ENCODE peak calls at places on chromosomes 1 and 21, in five cellular contexts. One of them, this sample, is unnamed.

GRCh38 chr1:30718636-30719405 is 4.6 kb downstream of the MATN1 start:
- DNase-seq in GM13977: peak
- DNase-seq in HuH-7.5: peak
- DNase-seq in LoVo: peak
- DNase-seq in A549: peak
- DNase-seq in this sample: peak

GRCh38 chr1:166953486-166953885 is 21.9 kb downstream of the ILDR2 start:
- DNase-seq in A549: no peak
- DNase-seq in GM13977: no peak
- DNase-seq in LoVo: no peak
- DNase-seq in HuH-7.5: no peak
- DNase-seq in this sample: no peak

GRCh38 chr1:36349839-36350238 is 26.4 kb upstream of the EVA1B start:
- DNase-seq in HuH-7.5: no peak
- DNase-seq in A549: no peak
- DNase-seq in LoVo: no peak
- DNase-seq in GM13977: no peak
- DNase-seq in this sample: no peak

GRCh38 chr1:82034812-82035211 is 234.1 kb downstream of the ADGRL2 start:
- DNase-seq in LoVo: no peak
- DNase-seq in A549: no peak
- DNase-seq in GM13977: no peak
- DNase-seq in HuH-7.5: no peak
- DNase-seq in this sample: no peak

GRCh38 chr1:22639286-22639685 is 2.9 kb downstream of the C1QA start:
- DNase-seq in GM13977: no peak
- DNase-seq in HuH-7.5: no peak
- DNase-seq in A549: peak
- DNase-seq in LoVo: no peak
- DNase-seq in this sample: peak

GRCh38 chr21:17461014-17461413 is 51.8 kb upstream of the CXADR start:
- DNase-seq in GM13977: no peak
- DNase-seq in HuH-7.5: no peak
- DNase-seq in LoVo: no peak
- DNase-seq in A549: peak
- DNase-seq in this sample: peak

GRCh38 chr1:93771843-93772242 is 90.2 kb upstream of the BCAR3 start:
- DNase-seq in HuH-7.5: no peak
- DNase-seq in LoVo: no peak
- DNase-seq in GM13977: no peak
- DNase-seq in A549: no peak
- DNase-seq in this sample: no peak

GRCh38 chr1:160169553-160170399 is 18.4 kb downstream of the ATP1A4 start:
- DNase-seq in HuH-7.5: no peak
- DNase-seq in GM13977: peak
- DNase-seq in LoVo: no peak
- DNase-seq in A549: no peak
- DNase-seq in this sample: no peak

GRCh38 chr21:34336245-34336644 is 27.6 kb upstream of the KCNE2 start:
- DNase-seq in LoVo: no peak
- DNase-seq in GM13977: no peak
- DNase-seq in A549: no peak
- DNase-seq in HuH-7.5: no peak
- DNase-seq in this sample: no peak

GRCh38 chr1:6523566-6523965 is 30.7 kb downstream of the NOL9 start:
- DNase-seq in A549: peak
- DNase-seq in HuH-7.5: peak
- DNase-seq in LoVo: peak
- DNase-seq in GM13977: peak
- DNase-seq in this sample: no peak

GRCh38 chr1:101238041-101238515 is 1.3 kb downstream of the S1PR1 start:
- DNase-seq in HuH-7.5: no peak
- DNase-seq in LoVo: no peak
- DNase-seq in A549: no peak
- DNase-seq in GM13977: peak
- DNase-seq in this sample: no peak

GRCh38 chr1:70840260-70840953 is 207.2 kb downstream of the PTGER3 start:
- DNase-seq in GM13977: no peak
- DNase-seq in LoVo: no peak
- DNase-seq in HuH-7.5: no peak
- DNase-seq in A549: no peak
- DNase-seq in this sample: peak

GRCh38 chr1:228236744-228237143 is 28.9 kb downstream of the OBSCN start:
- DNase-seq in GM13977: no peak
- DNase-seq in HuH-7.5: peak
- DNase-seq in A549: peak
- DNase-seq in LoVo: peak
- DNase-seq in this sample: peak

GRCh38 chr21:44304846-44305245 is 5.0 kb downstream of the PFKL start:
- DNase-seq in A549: peak
- DNase-seq in GM13977: peak
- DNase-seq in HuH-7.5: peak
- DNase-seq in LoVo: no peak
- DNase-seq in this sample: no peak

GRCh38 chr1:180926164-180926981 is 13.7 kb downstream of the KIAA1614 start:
- DNase-seq in LoVo: no peak
- DNase-seq in HuH-7.5: no peak
- DNase-seq in GM13977: no peak
- DNase-seq in A549: no peak
- DNase-seq in this sample: peak

GRCh38 chr21:46150491-46151121 is 4.8 kb downstream of the FTCD start:
- DNase-seq in LoVo: no peak
- DNase-seq in HuH-7.5: no peak
- DNase-seq in GM13977: no peak
- DNase-seq in A549: no peak
- DNase-seq in this sample: no peak

GRCh38 chr1:87872189-87872588 is 543.5 kb downstream of the LMO4 start:
- DNase-seq in HuH-7.5: no peak
- DNase-seq in LoVo: no peak
- DNase-seq in A549: no peak
- DNase-seq in GM13977: peak
- DNase-seq in this sample: no peak

GRCh38 chr1:15506831-15507230 is 17.2 kb downstream of the CASP9 start:
- DNase-seq in A549: no peak
- DNase-seq in GM13977: no peak
- DNase-seq in HuH-7.5: no peak
- DNase-seq in LoVo: no peak
- DNase-seq in this sample: no peak

GRCh38 chr1:236870721-236871120 is 75.6 kb downstream of the MTR start:
- DNase-seq in HuH-7.5: no peak
- DNase-seq in GM13977: no peak
- DNase-seq in LoVo: no peak
- DNase-seq in A549: no peak
- DNase-seq in this sample: no peak

GRCh38 chr1:6033986-6034749 is 11.5 kb upstream of the KCNAB2 start:
- DNase-seq in LoVo: no peak
- DNase-seq in A549: peak
- DNase-seq in HuH-7.5: peak
- DNase-seq in GM13977: no peak
- DNase-seq in this sample: no peak

GRCh38 chr1:154115180-154115579 is 39.7 kb downstream of the NUP210L start:
- DNase-seq in LoVo: no peak
- DNase-seq in HuH-7.5: no peak
- DNase-seq in A549: no peak
- DNase-seq in GM13977: no peak
- DNase-seq in this sample: no peak

GRCh38 chr1:85623061-85623471 is 42.5 kb downstream of the CCN1 start:
- DNase-seq in GM13977: no peak
- DNase-seq in A549: no peak
- DNase-seq in LoVo: peak
- DNase-seq in HuH-7.5: no peak
- DNase-seq in this sample: peak

GRCh38 chr1:68111804-68112436 is 61.5 kb upstream of the DIRAS3 start:
- DNase-seq in HuH-7.5: no peak
- DNase-seq in LoVo: no peak
- DNase-seq in GM13977: no peak
- DNase-seq in A549: peak
- DNase-seq in this sample: peak

GRCh38 chr1:60041783-60042182 is 31.8 kb downstream of the C1orf87 start:
- DNase-seq in GM13977: no peak
- DNase-seq in HuH-7.5: no peak
- DNase-seq in A549: no peak
- DNase-seq in LoVo: no peak
- DNase-seq in this sample: no peak

GRCh38 chr1:50970927-50971582 is 1.0 kb downstream of the CDKN2C start:
- DNase-seq in LoVo: no peak
- DNase-seq in A549: no peak
- DNase-seq in HuH-7.5: no peak
- DNase-seq in GM13977: no peak
- DNase-seq in this sample: no peak

GRCh38 chr1:3467096-3468036 is 12.9 kb downstream of the ARHGEF16 start:
- DNase-seq in GM13977: no peak
- DNase-seq in A549: no peak
- DNase-seq in HuH-7.5: no peak
- DNase-seq in LoVo: no peak
- DNase-seq in this sample: no peak

GRCh38 chr1:7674972-7675371 is 96.1 kb upstream of the VAMP3 start:
- DNase-seq in GM13977: no peak
- DNase-seq in LoVo: no peak
- DNase-seq in A549: no peak
- DNase-seq in HuH-7.5: no peak
- DNase-seq in this sample: no peak

GRCh38 chr1:6224733-6225132 is 11.0 kb downstream of the ICMT start:
- DNase-seq in LoVo: no peak
- DNase-seq in HuH-7.5: no peak
- DNase-seq in A549: no peak
- DNase-seq in GM13977: no peak
- DNase-seq in this sample: no peak

GRCh38 chr1:159056069-159056698 is 20.4 kb downstream of the AIM2 start:
- DNase-seq in HuH-7.5: no peak
- DNase-seq in A549: no peak
- DNase-seq in GM13977: no peak
- DNase-seq in LoVo: no peak
- DNase-seq in this sample: no peak

GRCh38 chr1:23563755-23564374 is 4.6 kb upstream of the ID3 start:
- DNase-seq in GM13977: no peak
- DNase-seq in HuH-7.5: no peak
- DNase-seq in LoVo: no peak
- DNase-seq in A549: peak
- DNase-seq in this sample: no peak

GRCh38 chr1:3530931-3531818 is 76.7 kb downstream of the ARHGEF16 start:
- DNase-seq in HuH-7.5: peak
- DNase-seq in GM13977: peak
- DNase-seq in LoVo: peak
- DNase-seq in A549: peak
- DNase-seq in this sample: peak

GRCh38 chr1:26046313-26047031 is 554 bp upstream of the SLC30A2 start:
- DNase-seq in HuH-7.5: no peak
- DNase-seq in A549: no peak
- DNase-seq in GM13977: no peak
- DNase-seq in LoVo: no peak
- DNase-seq in this sample: no peak

GRCh38 chr1:27488523-27489138 is 1.3 kb downstream of the WASF2 start:
- DNase-seq in HuH-7.5: no peak
- DNase-seq in LoVo: peak
- DNase-seq in GM13977: peak
- DNase-seq in A549: peak
- DNase-seq in this sample: peak

GRCh38 chr1:32413507-32414185 is 19.4 kb upstream of the BSDC1 start:
- DNase-seq in HuH-7.5: peak
- DNase-seq in A549: peak
- DNase-seq in LoVo: no peak
- DNase-seq in GM13977: peak
- DNase-seq in this sample: peak

GRCh38 chr1:23736437-23737134 is 6.7 kb upstream of the ELOA start:
- DNase-seq in GM13977: no peak
- DNase-seq in A549: no peak
- DNase-seq in LoVo: no peak
- DNase-seq in HuH-7.5: no peak
- DNase-seq in this sample: no peak

This sample was measured in HFFc6.